ENCODE peak calls at places on chromosomes 16 and 17, in four cellular contexts. O, I, G and E are unnamed samples.

GRCh38 chr17:34442387-34443111 is 79.5 kb upstream of the CCL1 start:
- DNase-seq in G (no peak), I (no peak), O (no peak), E (no peak)

GRCh38 chr16:74743668-74744299 is 30.8 kb downstream of the FA2H start:
- DNase-seq in O (no peak), I (no peak), G (peak), E (peak)

GRCh38 chr16:75761111-75761510 is 34.8 kb upstream of the CPHXL start:
- DNase-seq in G (peak), O (no peak), I (no peak), E (peak)

GRCh38 chr17:79020631-79021301 is 3.2 kb upstream of the C1QTNF1 start:
- DNase-seq in I (no peak), G (peak), O (no peak), E (peak)

GRCh38 chr17:69084911-69085310 is 24.2 kb upstream of the ABCA9 start:
- DNase-seq in G (peak), O (peak), I (peak), E (peak)

GRCh38 chr16:75326333-75326732 is 74.9 kb upstream of the BCAR1 start:
- DNase-seq in I (no peak), O (no peak), G (no peak), E (no peak)

GRCh38 chr17:43754947-43755346 is 3.6 kb downstream of the SOST start:
- DNase-seq in G (no peak), O (no peak), I (no peak), E (no peak)

GRCh38 chr17:18008496-18009268 is 30.3 kb downstream of the ATPAF2 start:
- DNase-seq in I (no peak), G (peak), O (no peak), E (peak)

GRCh38 chr17:45261577-45262515 is at the start of gene SPATA32:
- DNase-seq in O (peak), G (peak), I (peak), E (peak)

GRCh38 chr17:27559506-27559931 is 71.5 kb upstream of the LGALS9 start:
- DNase-seq in I (no peak), G (peak), O (no peak), E (no peak)

GRCh38 chr17:83046759-83047478 is 32.5 kb upstream of the METRNL start:
- DNase-seq in I (no peak), O (no peak), G (no peak), E (no peak)

GRCh38 chr16:64830653-64831052 is 291.2 kb downstream of the CDH11 start:
- DNase-seq in I (no peak), O (no peak), G (peak), E (peak)

GRCh38 chr17:65402513-65403086 is 158.8 kb downstream of the AXIN2 start:
- DNase-seq in G (no peak), I (no peak), O (no peak), E (no peak)

GRCh38 chr17:77085916-77086432 is 54.8 kb upstream of the SEC14L1 start:
- DNase-seq in O (no peak), G (no peak), I (no peak), E (no peak)

GRCh38 chr17:330993-331701 is 21.5 kb downstream of the RPH3AL start:
- DNase-seq in O (no peak), G (no peak), I (no peak), E (no peak)

GRCh38 chr17:63841350-63842172 is 924 bp downstream of the SMARCD2 start:
- DNase-seq in I (peak), O (peak), G (peak), E (peak)

GRCh38 chr17:28720247-28720996 is 637 bp downstream of the RPL23A start:
- DNase-seq in G (peak), O (no peak), I (no peak), E (no peak)

GRCh38 chr17:15307686-15308085 is 33.7 kb downstream of the TEKT3 start:
- DNase-seq in G (no peak), O (no peak), I (no peak), E (no peak)

GRCh38 chr17:7651097-7651958 is 602 bp downstream of the ATP1B2 start:
- DNase-seq in I (peak), O (peak), G (no peak), E (no peak)

GRCh38 chr16:50368410-50369132 is at the start of gene BRD7:
- DNase-seq in G (peak), O (peak), I (peak), E (peak)

GRCh38 chr17:38444151-38444550 is 15.9 kb downstream of the ARHGAP23 start:
- DNase-seq in O (peak), G (peak), I (peak), E (peak)

GRCh38 chr17:9557356-9557755 is 18.3 kb downstream of the STX8 start:
- DNase-seq in I (no peak), G (no peak), O (no peak), E (no peak)

GRCh38 chr16:8928467-8928957 is 35.2 kb downstream of the USP7 start:
- DNase-seq in G (peak), O (no peak), I (no peak), E (no peak)

GRCh38 chr17:10699861-10700260 is 2.5 kb downstream of the ADPRM start:
- DNase-seq in G (no peak), O (no peak), I (no peak), E (no peak)

GRCh38 chr16:72120026-72120425 is 26.4 kb downstream of the DHX38 start:
- DNase-seq in O (no peak), I (no peak), G (no peak), E (no peak)

GRCh38 chr16:79756571-79756970 is 156.0 kb upstream of the MAF start:
- DNase-seq in I (no peak), O (no peak), G (no peak), E (no peak)

GRCh38 chr16:25155553-25156460 is 44.3 kb downstream of the LCMT1 start:
- DNase-seq in O (no peak), G (peak), I (no peak), E (no peak)

GRCh38 chr16:82111944-82112343 is 58.1 kb downstream of the MPHOSPH6 start:
- DNase-seq in I (no peak), O (no peak), G (no peak), E (peak)

GRCh38 chr16:69724981-69725479 is 1.3 kb downstream of the NQO1 start:
- DNase-seq in O (no peak), G (peak), I (peak), E (no peak)
- H3K4me2 ChIP-seq in O (peak), G (peak), I (peak), E (peak)

GRCh38 chr17:20925091-20925490 is 117.7 kb downstream of the USP22 start:
- DNase-seq in I (no peak), O (no peak), G (peak), E (peak)

GRCh38 chr17:20919990-20920812 is 122.6 kb downstream of the USP22 start:
- DNase-seq in I (no peak), G (no peak), O (no peak), E (no peak)

GRCh38 chr17:20924306-20924705 is 118.5 kb downstream of the USP22 start:
- DNase-seq in G (no peak), I (no peak), O (no peak), E (no peak)

GRCh38 chr17:20922128-20922670 is 120.6 kb downstream of the USP22 start:
- DNase-seq in I (no peak), G (peak), O (no peak), E (peak)

GRCh38 chr17:20920813-20921199 is 122.0 kb downstream of the USP22 start:
- DNase-seq in O (no peak), I (peak), G (peak), E (no peak)
- H2AFZ ChIP-seq in O (no peak), I (no peak), G (peak), E (no peak)

GRCh38 chr17:49292901-49293300 is 62.3 kb upstream of the PHOSPHO1 start:
- DNase-seq in I (no peak), G (no peak), O (no peak), E (no peak)
- TF ChIP-seq EZH2phosphoT487 in I (no peak), G (no peak), O (no peak), E (no peak)

DNA sequence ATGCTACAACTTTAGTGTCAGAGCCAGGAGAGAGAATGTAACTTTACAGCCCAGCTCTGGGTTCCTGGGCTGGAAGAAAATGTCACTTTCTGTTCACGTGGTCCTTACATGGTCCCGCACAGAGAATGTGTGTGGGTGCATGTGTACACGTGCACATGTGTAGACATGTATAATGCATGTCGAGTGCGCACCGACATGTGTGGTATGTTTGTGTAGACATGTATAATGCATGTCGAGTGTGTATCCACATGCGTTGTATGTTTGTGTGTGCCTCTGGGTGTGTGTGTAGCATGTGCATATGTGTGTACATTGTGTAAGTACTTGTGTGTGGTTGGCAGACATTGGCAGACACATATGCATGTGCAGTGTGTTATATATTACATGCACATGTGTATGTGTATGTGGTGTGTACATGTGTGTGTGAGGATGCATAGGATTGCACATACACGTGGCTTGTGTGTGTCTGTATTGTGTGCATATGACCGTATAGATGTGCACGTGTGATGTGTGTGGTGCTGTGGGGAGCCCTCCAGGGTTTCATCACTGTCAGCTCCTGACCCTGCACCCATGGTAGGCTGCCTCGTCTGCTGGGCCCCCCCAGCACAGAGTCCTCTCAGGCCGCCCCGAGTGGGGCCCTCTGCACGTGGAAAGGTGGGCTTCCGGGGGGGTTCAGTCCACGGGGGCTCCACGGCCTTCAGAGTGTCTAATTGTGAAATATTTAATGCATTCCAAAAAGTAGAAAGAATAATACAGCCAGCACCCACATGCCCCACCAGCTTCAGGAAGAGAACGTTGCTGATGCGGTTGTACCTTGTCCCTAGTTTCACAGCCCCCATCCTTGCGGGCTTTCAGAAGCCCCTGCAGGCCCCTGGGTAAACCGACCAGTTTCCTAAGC is 214.2 kb upstream of the GSE1 start:
- DNase-seq in O (no peak), G (no peak), I (no peak), E (no peak)
- H3K4me2 ChIP-seq in O (no peak), G (no peak), I (no peak), E (no peak)